ENCODE peak calls at places on chromosomes 4 and X, in four cellular contexts. One of them, this sample, is unnamed. For H3K4me1, the result is how much of the 10 kb centered on the place peaks cover.

GRCh38 chrX:20742106-20742505 is 475.4 kb upstream of the RPS6KA3 start:
- DNase-seq in mesenchymal stem cell: no peak
- DNase-seq in heart right ventricle: no peak
- DNase-seq in CD8-positive, alpha-beta T cell: no peak
- DNase-seq in this sample: no peak

GRCh38 chr4:6196324-6196723 is 4.0 kb downstream of the JAKMIP1 start:
- DNase-seq in mesenchymal stem cell: no peak
- DNase-seq in heart right ventricle: no peak
- DNase-seq in CD8-positive, alpha-beta T cell: no peak
- DNase-seq in this sample: no peak

GRCh38 chr4:57039345-57039744 is 60.6 kb downstream of the POLR2B start:
- DNase-seq in mesenchymal stem cell: peak
- DNase-seq in heart right ventricle: no peak
- DNase-seq in CD8-positive, alpha-beta T cell: no peak
- DNase-seq in this sample: no peak

GRCh38 chr4:123398803-123399637 is 2.4 kb downstream of the SPRY1 start:
- DNase-seq in mesenchymal stem cell: peak
- DNase-seq in heart right ventricle: peak
- DNase-seq in CD8-positive, alpha-beta T cell: peak
- DNase-seq in this sample: peak

GRCh38 chrX:66731398-66731797 is 92.5 kb upstream of the EDA2R start:
- DNase-seq in mesenchymal stem cell: peak
- DNase-seq in heart right ventricle: no peak
- DNase-seq in CD8-positive, alpha-beta T cell: no peak
- DNase-seq in this sample: no peak

GRCh38 chr4:67746797-67747495 is 7.2 kb downstream of the GNRHR start:
- DNase-seq in mesenchymal stem cell: peak
- DNase-seq in heart right ventricle: no peak
- DNase-seq in CD8-positive, alpha-beta T cell: no peak
- DNase-seq in this sample: no peak

GRCh38 chr4:121827851-121828250 is 4.2 kb upstream of the CCNA2 start:
- DNase-seq in mesenchymal stem cell: no peak
- DNase-seq in heart right ventricle: no peak
- DNase-seq in CD8-positive, alpha-beta T cell: no peak
- DNase-seq in this sample: no peak

GRCh38 chrX:47623540-47624027 is 3.9 kb upstream of the SYN1 start:
- DNase-seq in mesenchymal stem cell: peak
- DNase-seq in heart right ventricle: peak
- DNase-seq in CD8-positive, alpha-beta T cell: peak
- DNase-seq in this sample: peak

GRCh38 chrX:107674480-107675364 is 46.4 kb downstream of the PRPS1 start:
- DNase-seq in mesenchymal stem cell: peak
- DNase-seq in heart right ventricle: peak
- DNase-seq in CD8-positive, alpha-beta T cell: peak
- DNase-seq in this sample: peak

GRCh38 chr4:170464614-170465197 is 374.9 kb upstream of the AADAT start:
- DNase-seq in mesenchymal stem cell: no peak
- DNase-seq in heart right ventricle: no peak
- DNase-seq in CD8-positive, alpha-beta T cell: no peak
- DNase-seq in this sample: no peak

GRCh38 chrX:47180346-47180745 is 13.3 kb upstream of the UBA1 start:
- DNase-seq in mesenchymal stem cell: no peak
- DNase-seq in heart right ventricle: no peak
- DNase-seq in CD8-positive, alpha-beta T cell: no peak
- DNase-seq in this sample: no peak

GRCh38 chr4:143559757-143560147 is 46.2 kb downstream of the SMARCA5 start:
- DNase-seq in mesenchymal stem cell: no peak
- DNase-seq in heart right ventricle: no peak
- DNase-seq in CD8-positive, alpha-beta T cell: peak
- DNase-seq in this sample: no peak

GRCh38 chrX:20061869-20062254 is 54.8 kb downstream of the MAP7D2 start:
- DNase-seq in mesenchymal stem cell: peak
- DNase-seq in heart right ventricle: no peak
- DNase-seq in CD8-positive, alpha-beta T cell: no peak
- DNase-seq in this sample: no peak

GRCh38 chr4:1727117-1728031 is 6.1 kb downstream of the TACC3 start:
- DNase-seq in mesenchymal stem cell: peak
- DNase-seq in heart right ventricle: peak
- DNase-seq in CD8-positive, alpha-beta T cell: no peak
- DNase-seq in this sample: peak

GRCh38 chrX:19593684-19594083 is 78.4 kb upstream of the MAP3K15 start:
- DNase-seq in mesenchymal stem cell: peak
- DNase-seq in heart right ventricle: no peak
- DNase-seq in CD8-positive, alpha-beta T cell: peak
- DNase-seq in this sample: no peak

GRCh38 chr4:45568694-45569093 is 555.2 kb downstream of the GABRG1 start:
- DNase-seq in mesenchymal stem cell: no peak
- DNase-seq in heart right ventricle: no peak
- DNase-seq in CD8-positive, alpha-beta T cell: no peak
- DNase-seq in this sample: no peak

GRCh38 chr4:168859888-168860694 is 150.0 kb downstream of the CBR4 start:
- DNase-seq in mesenchymal stem cell: no peak
- DNase-seq in heart right ventricle: no peak
- DNase-seq in CD8-positive, alpha-beta T cell: no peak
- DNase-seq in this sample: no peak

GRCh38 chr4:168857009-168857408 is 153.0 kb downstream of the CBR4 start:
- DNase-seq in mesenchymal stem cell: no peak
- DNase-seq in heart right ventricle: no peak
- DNase-seq in CD8-positive, alpha-beta T cell: no peak
- DNase-seq in this sample: no peak

GRCh38 chr4:168857546-168858314 is 152.3 kb downstream of the CBR4 start:
- DNase-seq in mesenchymal stem cell: peak
- DNase-seq in heart right ventricle: no peak
- DNase-seq in CD8-positive, alpha-beta T cell: no peak
- DNase-seq in this sample: no peak

GRCh38 chr4:168856312-168856711 is 153.7 kb downstream of the CBR4 start:
- DNase-seq in mesenchymal stem cell: peak
- DNase-seq in heart right ventricle: no peak
- DNase-seq in CD8-positive, alpha-beta T cell: no peak
- DNase-seq in this sample: no peak

GRCh38 chr4:168859100-168859499 is 151.0 kb downstream of the CBR4 start:
- DNase-seq in mesenchymal stem cell: no peak
- DNase-seq in heart right ventricle: no peak
- DNase-seq in CD8-positive, alpha-beta T cell: no peak
- DNase-seq in this sample: no peak
- H3K4me1 ChIP-seq in mesenchymal stem cell: under half
- H3K4me1 ChIP-seq in heart right ventricle: half or more
- H3K4me1 ChIP-seq in CD8-positive, alpha-beta T cell: under half
- H3K4me1 ChIP-seq in this sample: under half

GRCh38 chrX:13890806-13891205 is 73.9 kb upstream of the GPM6B start:
- DNase-seq in mesenchymal stem cell: no peak
- DNase-seq in heart right ventricle: no peak
- DNase-seq in CD8-positive, alpha-beta T cell: no peak
- DNase-seq in this sample: no peak

GRCh38 chrX:13892856-13893255 is 76.0 kb upstream of the GPM6B start:
- DNase-seq in mesenchymal stem cell: no peak
- DNase-seq in heart right ventricle: no peak
- DNase-seq in CD8-positive, alpha-beta T cell: no peak
- DNase-seq in this sample: no peak

GRCh38 chrX:13893826-13894225 is 76.9 kb upstream of the GPM6B start:
- DNase-seq in mesenchymal stem cell: no peak
- DNase-seq in heart right ventricle: peak
- DNase-seq in CD8-positive, alpha-beta T cell: no peak
- DNase-seq in this sample: no peak

GRCh38 chrX:13888284-13888683 is 71.4 kb upstream of the GPM6B start:
- DNase-seq in mesenchymal stem cell: no peak
- DNase-seq in heart right ventricle: no peak
- DNase-seq in CD8-positive, alpha-beta T cell: no peak
- DNase-seq in this sample: no peak

DNA sequence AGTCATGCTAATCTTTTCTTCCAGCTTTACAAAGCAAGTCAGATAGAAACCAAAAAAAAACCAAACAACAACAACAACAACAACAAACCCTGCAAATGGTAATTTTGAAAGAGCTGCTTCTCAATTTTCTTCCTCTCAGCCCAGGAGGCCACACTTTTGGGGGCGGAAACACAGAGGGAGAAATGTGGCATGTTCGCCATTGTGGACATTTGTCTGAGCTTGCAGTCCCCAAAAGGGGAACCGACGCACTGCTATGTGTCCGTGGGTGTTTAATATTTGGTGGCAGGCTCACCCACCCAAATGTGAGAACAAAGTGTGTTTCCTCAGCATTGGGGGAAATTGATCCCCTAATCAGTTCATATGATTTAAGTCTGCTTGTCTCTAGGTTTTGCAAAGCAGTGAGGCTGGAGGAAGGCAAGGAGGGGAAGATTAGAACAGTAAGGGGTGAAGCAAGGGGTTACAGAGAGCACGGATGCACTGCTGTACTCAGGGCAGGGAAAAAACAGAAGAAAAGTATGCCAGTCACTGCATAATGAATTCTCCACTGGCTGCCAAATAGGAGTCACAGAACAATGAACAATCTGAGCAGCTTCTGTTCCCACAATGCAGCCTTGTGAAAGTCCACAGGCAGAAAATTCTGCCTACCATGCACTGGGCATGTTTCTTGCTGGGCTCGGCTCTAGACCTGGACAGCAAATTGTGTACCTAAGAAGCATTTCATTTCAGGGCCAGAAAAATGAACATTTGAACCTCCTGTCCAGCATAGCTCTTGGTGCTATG is 74.7 kb upstream of the GPM6B start:
- DNase-seq in mesenchymal stem cell: no peak
- DNase-seq in heart right ventricle: no peak
- DNase-seq in CD8-positive, alpha-beta T cell: no peak
- DNase-seq in this sample: no peak
- H3K4me1 ChIP-seq in mesenchymal stem cell: under half
- H3K4me1 ChIP-seq in heart right ventricle: under half
- H3K4me1 ChIP-seq in CD8-positive, alpha-beta T cell: under half
- H3K4me1 ChIP-seq in this sample: under half

GRCh38 chrX:153968255-153968654 is 3.4 kb downstream of the HCFC1 start:
- DNase-seq in mesenchymal stem cell: no peak
- DNase-seq in heart right ventricle: no peak
- DNase-seq in CD8-positive, alpha-beta T cell: no peak
- DNase-seq in this sample: no peak
- H3K4me1 ChIP-seq in mesenchymal stem cell: under half
- H3K4me1 ChIP-seq in heart right ventricle: under half
- H3K4me1 ChIP-seq in CD8-positive, alpha-beta T cell: under half
- H3K4me1 ChIP-seq in this sample: under half

GRCh38 chrX:70477734-70478075 is 33.1 kb downstream of the DLG3 start:
- DNase-seq in mesenchymal stem cell: no peak
- DNase-seq in heart right ventricle: no peak
- DNase-seq in CD8-positive, alpha-beta T cell: no peak
- DNase-seq in this sample: no peak
- H3K4me1 ChIP-seq in mesenchymal stem cell: under half
- H3K4me1 ChIP-seq in heart right ventricle: under half
- H3K4me1 ChIP-seq in CD8-positive, alpha-beta T cell: under half
- H3K4me1 ChIP-seq in this sample: under half

GRCh38 chr4:80017125-80017854 is 55.7 kb downstream of the ANTXR2 start:
- DNase-seq in mesenchymal stem cell: peak
- DNase-seq in heart right ventricle: no peak
- DNase-seq in CD8-positive, alpha-beta T cell: no peak
- DNase-seq in this sample: no peak

GRCh38 chr4:80012291-80012690 is 60.7 kb downstream of the ANTXR2 start:
- DNase-seq in mesenchymal stem cell: peak
- DNase-seq in heart right ventricle: no peak
- DNase-seq in CD8-positive, alpha-beta T cell: no peak
- DNase-seq in this sample: no peak

GRCh38 chr4:80014531-80014930 is 58.5 kb downstream of the ANTXR2 start:
- DNase-seq in mesenchymal stem cell: peak
- DNase-seq in heart right ventricle: no peak
- DNase-seq in CD8-positive, alpha-beta T cell: no peak
- DNase-seq in this sample: no peak

GRCh38 chr4:80016506-80016905 is 56.5 kb downstream of the ANTXR2 start:
- DNase-seq in mesenchymal stem cell: peak
- DNase-seq in heart right ventricle: no peak
- DNase-seq in CD8-positive, alpha-beta T cell: no peak
- DNase-seq in this sample: no peak

DNA sequence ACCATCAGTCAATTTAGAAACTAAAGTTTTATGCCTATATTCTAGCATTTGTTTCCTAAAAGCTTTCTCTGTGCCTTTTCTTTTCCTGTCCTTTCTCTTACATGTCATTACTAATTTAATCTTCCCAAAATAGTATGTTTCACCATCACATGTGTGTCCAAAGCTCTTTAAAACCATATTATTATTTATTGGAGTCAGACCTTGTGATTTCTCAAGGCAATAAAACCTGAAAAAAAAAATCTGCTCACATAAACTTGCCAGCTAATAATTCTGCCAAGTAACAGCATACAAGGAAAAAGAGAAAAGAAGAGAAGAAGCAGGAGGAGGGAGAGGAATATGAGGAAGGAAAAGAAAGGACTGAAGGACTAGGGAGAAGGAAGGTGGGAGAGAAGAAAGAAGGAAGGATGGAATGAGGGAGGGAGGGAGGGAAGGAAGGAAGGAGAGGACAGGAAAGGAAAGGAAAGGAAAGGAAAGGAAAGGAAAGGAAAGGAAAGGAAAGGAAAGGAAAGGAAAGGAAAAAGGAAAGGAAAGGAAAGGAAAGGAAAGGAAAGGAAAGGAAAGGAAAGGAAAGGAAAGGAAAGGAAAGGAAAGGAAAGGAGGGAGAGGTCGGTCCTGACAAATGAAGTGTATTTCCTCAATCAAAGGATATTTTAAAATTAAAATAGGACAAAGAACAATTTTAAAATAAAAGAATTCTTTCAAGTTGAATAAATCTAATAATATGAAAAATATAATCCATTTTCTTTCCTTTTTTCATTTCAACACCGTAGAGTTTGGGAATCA is 57.4 kb downstream of the ANTXR2 start:
- DNase-seq in mesenchymal stem cell: no peak
- DNase-seq in heart right ventricle: no peak
- DNase-seq in CD8-positive, alpha-beta T cell: no peak
- DNase-seq in this sample: no peak
- H3K4me1 ChIP-seq in mesenchymal stem cell: under half
- H3K4me1 ChIP-seq in heart right ventricle: under half
- H3K4me1 ChIP-seq in CD8-positive, alpha-beta T cell: under half
- H3K4me1 ChIP-seq in this sample: under half

GRCh38 chrX:2712890-2713860 is 22.1 kb downstream of the CD99 start:
- DNase-seq in mesenchymal stem cell: no peak
- DNase-seq in heart right ventricle: no peak
- DNase-seq in CD8-positive, alpha-beta T cell: no peak
- DNase-seq in this sample: no peak

GRCh38 chrX:2710496-2710895 is 19.4 kb downstream of the CD99 start:
- DNase-seq in mesenchymal stem cell: no peak
- DNase-seq in heart right ventricle: no peak
- DNase-seq in CD8-positive, alpha-beta T cell: no peak
- DNase-seq in this sample: no peak

GRCh38 chrX:2714551-2714950 is 23.5 kb downstream of the CD99 start:
- DNase-seq in mesenchymal stem cell: no peak
- DNase-seq in heart right ventricle: no peak
- DNase-seq in CD8-positive, alpha-beta T cell: no peak
- DNase-seq in this sample: no peak

GRCh38 chrX:2711441-2711840 is 20.3 kb downstream of the CD99 start:
- DNase-seq in mesenchymal stem cell: no peak
- DNase-seq in heart right ventricle: no peak
- DNase-seq in CD8-positive, alpha-beta T cell: no peak
- DNase-seq in this sample: no peak

GRCh38 chrX:2712428-2712827 is 21.3 kb downstream of the CD99 start:
- DNase-seq in mesenchymal stem cell: no peak
- DNase-seq in heart right ventricle: no peak
- DNase-seq in CD8-positive, alpha-beta T cell: no peak
- DNase-seq in this sample: no peak
- H3K4me1 ChIP-seq in mesenchymal stem cell: under half
- H3K4me1 ChIP-seq in heart right ventricle: under half
- H3K4me1 ChIP-seq in CD8-positive, alpha-beta T cell: under half
- H3K4me1 ChIP-seq in this sample: under half

GRCh38 chr4:137535718-137536117 is 3.4 kb upstream of the PCDH18 start:
- DNase-seq in mesenchymal stem cell: no peak
- DNase-seq in heart right ventricle: no peak
- DNase-seq in CD8-positive, alpha-beta T cell: no peak
- DNase-seq in this sample: no peak
- H3K4me1 ChIP-seq in mesenchymal stem cell: under half
- H3K4me1 ChIP-seq in heart right ventricle: under half
- H3K4me1 ChIP-seq in CD8-positive, alpha-beta T cell: under half
- H3K4me1 ChIP-seq in this sample: under half

GRCh38 chr4:77802406-77802805 is 16.8 kb downstream of the CNOT6L start:
- DNase-seq in mesenchymal stem cell: no peak
- DNase-seq in heart right ventricle: no peak
- DNase-seq in CD8-positive, alpha-beta T cell: no peak
- DNase-seq in this sample: no peak
- H3K4me1 ChIP-seq in mesenchymal stem cell: under half
- H3K4me1 ChIP-seq in heart right ventricle: half or more
- H3K4me1 ChIP-seq in CD8-positive, alpha-beta T cell: half or more
- H3K4me1 ChIP-seq in this sample: under half

This sample was measured in upper lobe of right lung.